ENCODE peak calls at places on chromosomes 2 and 18, in six cellular contexts. P, G, N, F, Q and L are unnamed samples.

GRCh38 chr2:79512442-79513401 is at the start of gene CTNNA2:
- DNase-seq in F (peak; percentile 74), Q (peak; percentile 98), N (no peak), P (no peak), G (peak; percentile 12), L (no peak)

GRCh38 chr2:67379048-67379447 is 18.1 kb upstream of the ETAA1 start:
- DNase-seq in Q (no peak), G (no peak), N (no peak), P (no peak), F (no peak), L (no peak)

GRCh38 chr18:28175047-28175929 is 1.6 kb downstream of the CDH2 start:
- DNase-seq in N (no peak), P (no peak), G (no peak), Q (peak; percentile 88), F (peak; percentile 44), L (no peak)

GRCh38 chr2:34729845-34730244 is 1130.7 kb upstream of the FAM98A start:
- DNase-seq in N (no peak), F (no peak), P (no peak), G (no peak), Q (peak; percentile 80), L (no peak)

GRCh38 chr18:56044239-56044638 is 456.2 kb upstream of the TCF4 start:
- DNase-seq in F (no peak), P (no peak), N (no peak), Q (no peak), G (no peak), L (no peak)

GRCh38 chr18:52617931-52618330 is 277.9 kb downstream of the DCC start:
- DNase-seq in G (no peak), Q (no peak), F (no peak), N (no peak), P (no peak), L (no peak)

GRCh38 chr2:136005462-136006205 is 20.2 kb upstream of the DARS1 start:
- DNase-seq in F (no peak), G (no peak), N (no peak), Q (no peak), P (no peak), L (peak; percentile 13)

GRCh38 chr18:40897884-40898283 is 1057.2 kb upstream of the PIK3C3 start:
- DNase-seq in G (no peak), Q (no peak), P (no peak), N (no peak), F (no peak), L (no peak)

GRCh38 chr2:223526106-223526505 is 76.1 kb downstream of the SCG2 start:
- DNase-seq in F (no peak), G (no peak), Q (no peak), N (no peak), P (no peak), L (peak; percentile 25)

GRCh38 chr2:88350641-88351601 is 101.6 kb downstream of the FOXI3 start:
- DNase-seq in G (peak; percentile 82), N (no peak), Q (peak; percentile 84), F (no peak), P (peak; percentile 61), L (peak; percentile 70)

GRCh38 chr18:63844254-63844653 is 43.3 kb upstream of the SERPINB2 start:
- DNase-seq in G (no peak), Q (peak; percentile 44), F (peak; percentile 48), P (no peak), N (no peak), L (peak; percentile 68)

GRCh38 chr2:8583400-8584173 is 98.3 kb upstream of the ID2 start:
- DNase-seq in G (peak; percentile 85), Q (peak; percentile 61), F (peak; percentile 73), P (peak; percentile 82), N (peak; percentile 92), L (no peak)

GRCh38 chr2:17030070-17030469 is 364.4 kb upstream of the CYRIA start:
- DNase-seq in P (no peak), Q (no peak), G (no peak), N (no peak), F (no peak), L (no peak)

GRCh38 chr2:33134764-33135560 is 188.2 kb downstream of the LTBP1 start:
- DNase-seq in Q (no peak), F (no peak), G (no peak), N (no peak), P (no peak), L (peak; percentile 52)

GRCh38 chr2:85158559-85159273 is 25.5 kb downstream of the TCF7L1 start:
- DNase-seq in P (no peak), G (no peak), Q (no peak), F (no peak), N (no peak), L (no peak)

GRCh38 chr2:17242813-17243485 is 275.3 kb downstream of the RAD51AP2 start:
- DNase-seq in F (no peak), G (no peak), Q (no peak), P (no peak), N (no peak), L (no peak)

GRCh38 chr2:40096360-40096759 is 317.3 kb upstream of the THUMPD2 start:
- DNase-seq in N (no peak), F (no peak), Q (no peak), G (no peak), P (no peak), L (peak; percentile 28)

GRCh38 chr18:3468833-3469232 is 18.9 kb downstream of the TGIF1 start:
- DNase-seq in P (no peak), G (no peak), F (no peak), N (no peak), Q (no peak), L (no peak)

GRCh38 chr2:174577967-174578589 is 19.5 kb downstream of the WIPF1 start:
- DNase-seq in P (no peak), Q (peak; percentile 38), G (no peak), F (no peak), N (no peak), L (peak; percentile 67)

GRCh38 chr2:15122915-15123314 is 438.2 kb downstream of the NBAS start:
- DNase-seq in Q (no peak), N (no peak), G (no peak), P (no peak), F (no peak), L (peak; percentile 39)

GRCh38 chr2:121058852-121059558 is 226.0 kb downstream of the TFCP2L1 start:
- DNase-seq in N (no peak), P (no peak), F (no peak), Q (no peak), G (no peak), L (no peak)

GRCh38 chr2:230552181-230552580 is 136.2 kb downstream of the SP100 start:
- DNase-seq in N (no peak), F (no peak), G (no peak), P (no peak), Q (no peak), L (no peak)

GRCh38 chr2:219578811-219579210 is 6.7 kb downstream of the INHA start:
- DNase-seq in N (no peak), P (no peak), G (no peak), Q (no peak), F (no peak), L (peak; percentile 74)

GRCh38 chr2:169507698-169508097 is 1.8 kb upstream of the KLHL41 start:
- DNase-seq in F (peak; percentile 11), P (no peak), Q (no peak), G (no peak), N (no peak), L (peak; percentile 56)

GRCh38 chr2:1782514-1782913 is 38.2 kb upstream of the PXDN start:
- DNase-seq in F (no peak), N (no peak), G (no peak), Q (no peak), P (no peak), L (no peak)

GRCh38 chr2:211611621-211612020 is 927.0 kb downstream of the ERBB4 start:
- DNase-seq in N (no peak), P (no peak), Q (no peak), F (no peak), G (no peak), L (no peak)

GRCh38 chr2:4745596-4745995 is 946.6 kb upstream of the SOX11 start:
- DNase-seq in P (no peak), N (no peak), Q (no peak), G (no peak), F (peak; percentile 3), L (peak; percentile 32)

GRCh38 chr2:163266772-163267171 is 428.2 kb upstream of the KCNH7 start:
- DNase-seq in N (no peak), P (no peak), Q (no peak), G (no peak), F (no peak), L (peak; percentile 97)

GRCh38 chr18:12839526-12840196 is 44.4 kb downstream of the PTPN2 start:
- DNase-seq in G (no peak), F (no peak), Q (no peak), N (no peak), P (peak; percentile 27), L (peak; percentile 31)

GRCh38 chr18:24190590-24190989 is 51.7 kb downstream of the CABYR start:
- DNase-seq in Q (no peak), F (no peak), G (no peak), P (no peak), N (no peak), L (no peak)

GRCh38 chr18:51110073-51110797 is 80.2 kb downstream of the SMAD4 start:
- DNase-seq in Q (peak; percentile 81), G (peak; percentile 82), P (peak; percentile 61), F (peak; percentile 23), N (peak; percentile 54), L (peak; percentile 57)

GRCh38 chr2:104476563-104476988 is 377.3 kb upstream of the POU3F3 start:
- DNase-seq in P (no peak), F (no peak), N (no peak), G (no peak), Q (no peak), L (no peak)

GRCh38 chr18:79520473-79521390 is 125.0 kb downstream of the NFATC1 start:
- DNase-seq in G (no peak), F (no peak), P (no peak), N (no peak), Q (no peak), L (no peak)

GRCh38 chr2:172998547-172998946 is 77.1 kb upstream of the MAP3K20 start:
- DNase-seq in P (no peak), F (no peak), G (no peak), N (no peak), Q (no peak), L (peak; percentile 4)